ENCODE peak calls at places on chromosomes 7 and 10, in nine cellular contexts. R is putamen; T is fibroblast of mammary gland; W is stimulated activated CD8-positive, alpha-beta memory T cell treated with anti-CD3 and anti-CD28 coated beads, Interleukin-4, amount 100 ng/mL, for 1 hour; M is A172; P is activated CD4-positive, alpha-beta T cell treated with anti-CD3 and anti-CD28 coated beads, Interleukin-2, amount 50 U/mL, for 48 hours; K is NCI-H774; Z is non-pigmented ciliary epithelial cell; L is SJSA1. D is an unnamed sample.

GRCh38 chr7:74349621-74350020 is 60.4 kb downstream of the CLIP2 start:
- DNase-seq in R (no peak), T (no peak), W (no peak), M (no peak), P (no peak), K (no peak), Z (no peak), L (no peak), D (no peak)

GRCh38 chr7:2729893-2730716 is 42.1 kb downstream of the AMZ1 start:
- DNase-seq in R (peak; percentile 63), T (no peak), W (no peak), M (no peak), P (no peak), K (no peak), Z (no peak), L (peak; percentile 38), D (no peak)

GRCh38 chr10:46547331-46547880 is 9.1 kb downstream of the GPRIN2 start:
- DNase-seq in R (no peak), T (no peak), W (no peak), M (no peak), P (no peak), K (no peak), Z (no peak), L (peak; percentile 52), D (peak; percentile 37)

GRCh38 chr10:70167246-70167645 is 3.1 kb downstream of the SAR1A start:
- DNase-seq in R (no peak), T (no peak), W (no peak), M (no peak), P (peak; percentile 27), K (no peak), Z (no peak), L (no peak), D (no peak)

GRCh38 chr10:30967654-30968421 is 63.8 kb downstream of the ZNF438 start:
- DNase-seq in R (no peak), T (no peak), W (no peak), M (no peak), P (no peak), K (no peak), Z (no peak), L (no peak), D (no peak)

GRCh38 chr7:26159243-26159642 is 7.2 kb downstream of the NFE2L3 start:
- DNase-seq in R (no peak), T (no peak), W (no peak), M (peak; percentile 58), P (no peak), K (no peak), Z (peak; percentile 18), L (no peak), D (no peak)

GRCh38 chr7:26136831-26137230 is 15.2 kb upstream of the NFE2L3 start:
- DNase-seq in R (no peak), T (no peak), W (no peak), M (no peak), P (no peak), K (no peak), Z (no peak), L (no peak), D (no peak)

GRCh38 chr7:26636808-26637207 is 227.6 kb downstream of the SKAP2 start:
- DNase-seq in R (no peak), T (no peak), W (no peak), M (no peak), P (no peak), K (no peak), Z (no peak), L (no peak), D (no peak)

GRCh38 chr10:21315321-21316220 is 209.9 kb downstream of the SKIDA1 start:
- DNase-seq in R (peak; percentile 3), T (peak; percentile 82), W (no peak), M (peak; percentile 87), P (no peak), K (no peak), Z (peak; percentile 70), L (peak; percentile 82), D (no peak)

GRCh38 chr10:127468632-127469031 is 80.5 kb upstream of the NPS start:
- DNase-seq in R (no peak), T (no peak), W (no peak), M (no peak), P (no peak), K (no peak), Z (no peak), L (no peak), D (no peak)

GRCh38 chr10:2329082-2329481 is 591.8 kb upstream of the ADARB2 start:
- DNase-seq in R (no peak), T (no peak), W (no peak), M (no peak), P (no peak), K (no peak), Z (no peak), L (no peak), D (no peak)

GRCh38 chr7:15685358-15686181 is 913 bp downstream of the MEOX2 start:
- DNase-seq in R (no peak), T (peak; percentile 83), W (no peak), M (no peak), P (no peak), K (peak; percentile 60), Z (no peak), L (no peak), D (peak; percentile 75)

GRCh38 chr7:70446448-70447143 is 685.3 kb upstream of the GALNT17 start:
- DNase-seq in R (no peak), T (no peak), W (no peak), M (no peak), P (no peak), K (no peak), Z (no peak), L (no peak), D (no peak)

GRCh38 chr10:129730272-129730992 is 233.6 kb downstream of the EBF3 start:
- DNase-seq in R (no peak), T (no peak), W (no peak), M (no peak), P (no peak), K (no peak), Z (no peak), L (no peak), D (no peak)

GRCh38 chr10:118800920-118801319 is 46.1 kb upstream of the CACUL1 start:
- DNase-seq in R (no peak), T (peak; percentile 19), W (no peak), M (peak; percentile 15), P (no peak), K (no peak), Z (no peak), L (no peak), D (peak; percentile 59)

GRCh38 chr10:100997364-100998182 is 2.0 kb upstream of the LZTS2 start:
- DNase-seq in R (peak; percentile 61), T (peak; percentile 74), W (peak; percentile 39), M (peak; percentile 72), P (peak; percentile 82), K (peak; percentile 23), Z (no peak), L (peak; percentile 88), D (peak; percentile 89)

GRCh38 chr7:111697771-111698170 is 135.5 kb upstream of the IMMP2L start:
- DNase-seq in R (no peak), T (no peak), W (no peak), M (no peak), P (no peak), K (no peak), Z (no peak), L (no peak), D (no peak)

GRCh38 chr7:124276005-124276606 is 243.2 kb upstream of the TMEM229A start:
- DNase-seq in R (no peak), T (no peak), W (no peak), M (peak; percentile 68), P (peak; percentile 9), K (no peak), Z (no peak), L (peak; percentile 44), D (no peak)

GRCh38 chr7:1957471-1958225 is 275.1 kb downstream of the MAD1L1 start:
- DNase-seq in R (no peak), T (no peak), W (no peak), M (no peak), P (no peak), K (no peak), Z (no peak), L (no peak), D (no peak)

GRCh38 chr10:43890124-43890523 is 241.4 kb upstream of the ZNF32 start:
- DNase-seq in R (no peak), T (peak; percentile 71), W (no peak), M (peak; percentile 31), P (no peak), K (no peak), Z (peak; percentile 53), L (no peak), D (no peak)

GRCh38 chr10:127947206-127947605 is 40.3 kb downstream of the PTPRE start:
- DNase-seq in R (no peak), T (no peak), W (no peak), M (no peak), P (no peak), K (no peak), Z (no peak), L (no peak), D (no peak)

GRCh38 chr7:26156454-26157365 is 4.7 kb downstream of the NFE2L3 start:
- DNase-seq in R (no peak), T (peak; percentile 84), W (no peak), M (peak; percentile 97), P (peak; percentile 61), K (no peak), Z (peak; percentile 95), L (peak; percentile 76), D (no peak)

GRCh38 chr10:116715396-116715795 is 27.0 kb downstream of the HSPA12A start:
- DNase-seq in R (no peak), T (no peak), W (no peak), M (no peak), P (no peak), K (no peak), Z (no peak), L (no peak), D (no peak)

GRCh38 chr7:137081694-137082093 is 213.2 kb downstream of the CHRM2 start:
- DNase-seq in R (no peak), T (peak; percentile 95), W (no peak), M (peak; percentile 49), P (no peak), K (no peak), Z (peak; percentile 61), L (no peak), D (no peak)

D was measured in right lobe of liver.